ENCODE peak calls at places on chromosomes 12 and 14, in six cellular contexts. I, S, O, R, X and F are unnamed samples.

GRCh38 chr14:101105045-101105444 is 201.5 kb upstream of the RTL1 start:
- DNase-seq in X (no peak), R (no peak), I (no peak), S (no peak), O (no peak), F (no peak)

GRCh38 chr12:96368233-96368632 is 32.0 kb downstream of the CDK17 start:
- DNase-seq in O (no peak), S (no peak), X (no peak), R (no peak), I (no peak), F (no peak)

GRCh38 chr12:118773956-118774723 is 207.2 kb upstream of the SRRM4 start:
- DNase-seq in S (no peak), X (peak), I (no peak), R (no peak), O (peak), F (no peak)

GRCh38 chr12:13087766-13088165 is 15.7 kb downstream of the GSG1 start:
- DNase-seq in I (no peak), X (no peak), R (no peak), O (no peak), S (no peak), F (no peak)

GRCh38 chr12:11134300-11134699 is at the start of gene TAS2R30:
- DNase-seq in R (no peak), X (no peak), I (peak), S (no peak), O (no peak), F (no peak)

GRCh38 chr12:15679146-15679545 is 110.0 kb downstream of the EPS8 start:
- DNase-seq in R (no peak), X (no peak), O (no peak), I (peak), S (no peak), F (no peak)

GRCh38 chr14:101636081-101636560 is 74.8 kb downstream of the DIO3 start:
- DNase-seq in S (no peak), O (no peak), X (no peak), I (peak), R (no peak), F (no peak)

GRCh38 chr12:10618338-10618987 is 5.1 kb upstream of the MAGOHB start:
- DNase-seq in I (peak), S (no peak), O (no peak), X (no peak), R (peak), F (no peak)

GRCh38 chr12:12890815-12891645 is at the start of gene GPRC5A:
- DNase-seq in S (peak), O (peak), R (peak), X (peak), I (peak), F (peak)

GRCh38 chr12:12784911-12785814 is at the start of gene APOLD1:
- DNase-seq in X (no peak), S (peak), O (no peak), I (no peak), R (no peak), F (peak)

GRCh38 chr12:8780389-8780788 is 42.0 kb upstream of the A2ML1 start:
- DNase-seq in X (no peak), R (peak), I (peak), S (no peak), O (no peak), F (no peak)

GRCh38 chr14:32627545-32628298 is 298.6 kb downstream of the AKAP6 start:
- DNase-seq in X (no peak), S (no peak), O (no peak), I (no peak), R (no peak), F (no peak)

GRCh38 chr12:34363050-34363673 is 340.9 kb downstream of the ALG10 start:
- DNase-seq in X (no peak), S (no peak), R (no peak), O (no peak), I (no peak), F (no peak)

GRCh38 chr14:73771848-73772705 is 57.9 kb upstream of the PNMA1 start:
- DNase-seq in S (peak), X (peak), I (no peak), R (no peak), O (no peak), F (no peak)

GRCh38 chr14:104536942-104537612 is 42.5 kb upstream of the C14orf180 start:
- DNase-seq in S (no peak), O (no peak), I (peak), R (no peak), X (no peak), F (no peak)

GRCh38 chr12:129727100-129727499 is 176.7 kb downstream of the TMEM132D start:
- DNase-seq in R (no peak), I (no peak), X (no peak), S (no peak), O (no peak), F (no peak)

GRCh38 chr14:75294649-75295033 is 16.0 kb downstream of the FOS start:
- DNase-seq in R (no peak), I (no peak), O (no peak), S (no peak), X (no peak), F (no peak)

GRCh38 chr14:61171687-61172086 is 109.5 kb downstream of the TMEM30B start:
- DNase-seq in I (peak), R (no peak), S (no peak), O (no peak), X (no peak), F (no peak)

GRCh38 chr14:78135450-78135891 is 34.7 kb upstream of the NRXN3 start:
- DNase-seq in R (no peak), S (no peak), X (no peak), I (no peak), O (no peak), F (no peak)

GRCh38 chr12:75585309-75585708 is 73.9 kb upstream of the KRR1 start:
- DNase-seq in X (no peak), I (peak), R (peak), O (no peak), S (no peak), F (no peak)

GRCh38 chr12:68240975-68241374 is 12.4 kb downstream of the IL22 start:
- DNase-seq in R (no peak), X (peak), S (peak), I (peak), O (no peak), F (no peak)

GRCh38 chr14:74500417-74501134 is 7.0 kb downstream of the ISCA2 start:
- DNase-seq in X (no peak), R (no peak), I (no peak), O (no peak), S (no peak), F (no peak)

GRCh38 chr14:88452231-88452630 is 66.8 kb downstream of the SPATA7 start:
- DNase-seq in S (no peak), O (no peak), R (no peak), X (no peak), I (no peak), F (no peak)

GRCh38 chr14:98189521-98189920 is 1082.5 kb downstream of the BCL11B start:
- DNase-seq in I (no peak), S (peak), O (no peak), X (no peak), R (no peak), F (no peak)

GRCh38 chr14:67837011-67837624 is 17.5 kb downstream of the RAD51B start:
- DNase-seq in S (no peak), R (peak), O (no peak), X (peak), I (peak), F (no peak)

GRCh38 chr14:68405959-68406358 is 386.9 kb downstream of the ZFP36L1 start:
- DNase-seq in R (no peak), S (no peak), O (no peak), X (no peak), I (peak), F (no peak)

GRCh38 chr12:6329693-6330045 is 12.2 kb downstream of the TNFRSF1A start:
- DNase-seq in I (no peak), S (no peak), O (no peak), R (no peak), X (no peak), F (no peak)

GRCh38 chr12:113075137-113075683 is 18.7 kb downstream of the DTX1 start:
- DNase-seq in O (no peak), R (no peak), X (peak), S (no peak), I (no peak), F (no peak)

GRCh38 chr14:90815817-90816662 is at the start of gene TTC7B:
- DNase-seq in O (peak), I (peak), R (no peak), X (no peak), S (peak), F (no peak)

GRCh38 chr14:88695873-88696272 is 96.9 kb downstream of the EML5 start:
- DNase-seq in R (no peak), X (no peak), O (no peak), I (peak), S (no peak), F (no peak)

GRCh38 chr12:128025856-128026255 is 241.1 kb upstream of the TMEM132C start:
- DNase-seq in X (no peak), I (no peak), R (no peak), S (no peak), O (no peak), F (peak)

GRCh38 chr12:79183946-79184345 is 319.4 kb downstream of the SYT1 start:
- DNase-seq in S (no peak), I (no peak), O (no peak), R (no peak), X (no peak), F (no peak)

GRCh38 chr12:110936367-110937103 is 16.2 kb upstream of the MYL2 start:
- DNase-seq in I (no peak), O (no peak), X (no peak), S (no peak), R (no peak), F (no peak)

GRCh38 chr12:93443576-93443975 is 1.8 kb upstream of the UBE2N start:
- DNase-seq in X (no peak), I (no peak), R (no peak), O (no peak), S (no peak), F (no peak)

GRCh38 chr14:55780156-55780946 is 200.3 kb downstream of the KTN1 start:
- DNase-seq in S (no peak), O (no peak), R (no peak), I (peak), X (no peak), F (no peak)

GRCh38 chr14:93007225-93007997 is 84.5 kb downstream of the CHGA start:
- DNase-seq in R (no peak), O (no peak), I (peak), S (no peak), X (no peak), F (no peak)

GRCh38 chr14:44895716-44896115 is 66.0 kb downstream of the KLHL28 start:
- DNase-seq in X (no peak), R (peak), S (no peak), I (peak), O (no peak), F (no peak)

GRCh38 chr12:116818341-116818856 is 62.8 kb downstream of the HRK start:
- DNase-seq in X (no peak), O (no peak), I (peak), R (no peak), S (peak), F (no peak)

GRCh38 chr12:12714276-12715001 is 2.7 kb upstream of the CDKN1B start:
- DNase-seq in I (no peak), X (peak), S (peak), R (no peak), O (no peak), F (no peak)

GRCh38 chr12:52587563-52587962 is 13.7 kb downstream of the KRT72 start:
- DNase-seq in I (no peak), X (no peak), O (no peak), S (no peak), R (no peak), F (no peak)

GRCh38 chr12:52585001-52585400 is 11.4 kb upstream of the KRT74 start:
- DNase-seq in X (no peak), S (no peak), R (no peak), O (no peak), I (no peak), F (no peak)

GRCh38 chr12:52582971-52583456 is 9.4 kb upstream of the KRT74 start:
- DNase-seq in O (no peak), S (peak), X (no peak), R (peak), I (peak), F (no peak)

GRCh38 chr12:52584156-52584682 is 10.6 kb upstream of the KRT74 start:
- DNase-seq in O (no peak), S (no peak), R (no peak), X (no peak), I (no peak), F (no peak)

DNA sequence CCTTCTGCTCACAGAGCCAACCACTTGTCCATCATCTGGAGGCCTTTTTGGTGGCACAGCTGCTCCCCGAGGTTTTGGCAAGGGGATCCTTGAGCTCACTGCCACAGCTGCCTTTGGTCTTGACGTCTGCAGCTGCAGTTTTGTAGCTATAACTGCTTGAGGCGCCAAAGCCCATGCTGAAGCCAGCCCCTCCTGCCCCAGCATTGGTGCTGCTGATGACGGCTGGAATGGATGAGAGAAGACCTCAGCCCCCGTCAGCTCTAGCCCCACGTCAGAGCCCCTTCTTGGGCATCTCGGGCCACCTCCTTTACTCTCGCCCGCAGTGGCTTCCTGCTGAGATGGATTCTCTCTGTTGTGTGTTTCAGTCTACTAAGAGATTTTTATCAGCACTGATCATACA is 12.3 kb upstream of the KRT74 start:
- DNase-seq in S (peak), X (no peak), I (no peak), O (no peak), R (no peak), F (no peak)
- TF ChIP-seq CTCF in S (peak), X (no peak), I (no peak), O (no peak), R (no peak), F (no peak)

GRCh38 chr14:64563696-64564095 is 13.9 kb downstream of the PPP1R36 start:
- DNase-seq in O (no peak), S (no peak), X (no peak), I (no peak), R (no peak), F (no peak)

GRCh38 chr14:64561631-64562030 is 11.9 kb downstream of the PPP1R36 start:
- DNase-seq in O (no peak), S (no peak), R (no peak), I (no peak), X (no peak), F (peak)

GRCh38 chr14:64569108-64570045 is 19.6 kb downstream of the PPP1R36 start:
- DNase-seq in R (no peak), X (no peak), S (no peak), I (peak), O (no peak), F (no peak)

GRCh38 chr14:64562432-64562831 is 12.7 kb downstream of the PPP1R36 start:
- DNase-seq in S (no peak), X (no peak), O (no peak), R (no peak), I (no peak), F (no peak)

DNA sequence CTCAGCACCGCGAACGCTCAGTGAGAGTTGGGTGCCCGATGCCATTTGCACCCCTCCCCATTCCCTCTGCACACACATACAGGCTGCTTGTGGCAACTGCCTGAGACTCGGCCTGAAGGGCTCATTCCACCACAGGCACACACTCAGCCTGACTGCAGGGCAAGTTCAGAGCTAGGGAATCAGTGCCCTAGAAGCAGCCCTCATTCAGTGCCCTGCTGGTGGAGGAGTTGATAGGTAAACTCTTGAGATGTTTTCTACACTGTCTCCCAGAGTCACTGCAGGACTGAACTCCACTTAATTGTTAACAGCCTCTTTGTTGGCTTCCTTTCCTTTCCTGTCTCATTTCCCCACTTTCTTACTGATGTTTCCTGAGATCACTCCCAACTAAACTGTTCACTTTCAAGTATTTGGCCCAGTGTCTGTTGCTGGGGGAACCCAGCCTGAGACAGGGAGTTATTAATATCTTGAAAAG is 16.9 kb downstream of the PPP1R36 start:
- DNase-seq in S (no peak), R (no peak), X (no peak), I (peak), O (no peak), F (peak)
- TF ChIP-seq CTCF in S (no peak), R (no peak), X (no peak), I (peak), O (no peak), F (no peak)

DNA sequence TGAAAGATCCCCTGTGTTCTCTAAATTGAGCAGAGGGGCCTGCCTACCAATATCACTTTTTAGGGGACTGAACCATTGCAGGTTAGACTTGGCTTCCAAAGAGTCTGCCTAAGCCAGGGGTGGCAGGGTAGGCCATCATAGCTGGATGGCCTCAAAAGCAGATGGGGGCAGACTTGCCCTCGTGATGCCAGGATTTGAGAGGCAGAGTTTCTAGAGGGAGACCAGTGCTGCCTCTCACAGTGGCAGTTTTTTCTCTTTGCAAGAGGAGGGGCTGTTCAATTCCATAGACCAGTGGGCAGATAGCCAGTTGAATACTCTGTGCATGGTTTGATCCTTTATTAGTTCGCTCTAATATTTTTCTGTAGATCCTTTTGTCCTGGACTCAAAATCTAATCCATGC is 23.8 kb upstream of the SMCO2 start:
- DNase-seq in S (no peak), R (no peak), X (no peak), O (no peak), I (no peak), F (no peak)
- TF ChIP-seq CTCF in S (no peak), R (no peak), X (no peak), O (no peak), I (no peak), F (no peak)

DNA sequence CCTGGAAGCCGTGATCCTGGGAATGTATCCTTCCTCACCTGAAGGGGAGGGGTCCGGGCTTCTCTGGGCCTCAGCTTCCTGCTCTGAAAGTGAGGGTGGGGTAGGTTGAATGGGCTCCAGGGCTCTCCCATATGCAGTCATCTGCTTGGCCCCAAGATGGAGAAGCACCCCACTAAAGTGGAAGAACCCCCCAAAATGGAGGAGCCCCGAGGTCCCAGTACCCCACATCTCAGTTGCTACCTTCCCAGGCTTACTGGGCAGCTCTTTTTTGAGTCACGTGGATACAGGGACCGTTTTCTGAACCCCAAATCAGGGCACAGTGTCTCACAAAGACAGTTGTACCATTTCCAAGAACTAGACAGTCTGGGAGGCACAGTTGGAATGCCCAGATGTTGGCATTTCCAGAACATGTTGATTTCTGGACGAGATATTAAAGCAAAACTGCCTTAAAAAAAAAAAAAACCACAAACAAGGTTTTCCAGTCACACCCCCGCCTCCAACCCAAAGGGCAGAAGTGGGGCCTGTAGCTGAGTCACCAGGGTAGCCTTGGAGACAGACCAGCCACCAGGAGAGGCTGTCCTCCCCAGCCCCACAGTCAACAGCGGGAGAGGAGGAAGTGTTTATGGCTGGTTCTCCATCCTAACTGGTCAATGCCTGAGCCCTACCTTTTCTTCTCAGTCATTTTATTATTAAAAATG is 12.1 kb downstream of the VASH1 start:
- DNase-seq in R (peak), S (peak), I (peak), X (no peak), O (no peak), F (peak)
- TF ChIP-seq CTCF in R (peak), S (no peak), I (peak), X (no peak), O (no peak), F (peak)

DNA sequence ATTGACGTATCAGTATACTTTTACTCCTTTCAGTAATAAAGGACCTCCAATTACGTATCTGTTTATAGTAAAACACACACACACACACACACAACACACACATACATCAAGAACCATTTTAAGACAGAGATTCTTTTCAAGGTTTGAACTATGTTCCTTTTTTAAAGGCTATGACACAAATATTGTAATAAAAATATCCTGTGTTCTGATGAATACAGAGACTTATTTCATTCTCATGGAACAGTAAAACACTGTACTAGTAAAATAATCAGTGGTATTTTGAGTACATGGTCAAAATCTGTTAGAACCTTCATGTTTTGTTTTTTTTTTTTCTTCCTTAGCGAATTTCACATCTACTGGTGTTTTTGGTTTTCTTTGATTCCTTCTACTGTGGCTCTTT is 7.6 kb downstream of the FLRT2 start:
- DNase-seq in R (no peak), S (no peak), O (no peak), X (no peak), I (no peak), F (no peak)
- TF ChIP-seq CTCF in R (no peak), S (no peak), O (no peak), X (no peak), I (no peak), F (no peak)